ENCODE peak calls at places on chromosomes 7 and 10, in five cellular contexts. X is neuronal stem cell, O is IMR-90, B is mesenchymal stem cell, F is H9. U is an unnamed sample.

GRCh38 chr10:89516149-89516832 is 19.1 kb downstream of the SLC16A12 start:
- DNase-seq in X (no peak), O (peak), B (peak), F (no peak), U (peak)

GRCh38 chr10:67077376-67077775 is 151.5 kb downstream of the LRRTM3 start:
- DNase-seq in X (no peak), O (no peak), B (no peak), F (no peak), U (no peak)

GRCh38 chr7:147245274-147245673 is 1128.7 kb downstream of the CNTNAP2 start:
- DNase-seq in X (peak), O (peak), B (peak), F (peak), U (peak)

GRCh38 chr10:49410365-49411074 is 14.6 kb upstream of the DRGX start:
- DNase-seq in X (no peak), O (no peak), B (no peak), F (no peak), U (no peak)

GRCh38 chr10:95422196-95422595 is 131.4 kb upstream of the PDLIM1 start:
- DNase-seq in X (no peak), O (no peak), B (no peak), F (no peak), U (no peak)

GRCh38 chr10:75404023-75404334 is 2.4 kb upstream of the ZNF503 start:
- DNase-seq in X (peak), O (no peak), B (no peak), F (no peak), U (no peak)

GRCh38 chr7:105218939-105219770 is 169.6 kb downstream of the SRPK2 start:
- DNase-seq in X (no peak), O (peak), B (no peak), F (no peak), U (peak)

GRCh38 chr7:410395-410910 is 109.2 kb downstream of the PDGFA start:
- DNase-seq in X (no peak), O (no peak), B (no peak), F (no peak), U (no peak)

GRCh38 chr10:12221323-12222298 is 25.6 kb downstream of the CDC123 start:
- DNase-seq in X (no peak), O (peak), B (peak), F (peak), U (no peak)

GRCh38 chr10:70479161-70479531 is 579 bp downstream of the PALD1 start:
- DNase-seq in X (no peak), O (no peak), B (no peak), F (no peak), U (no peak)

GRCh38 chr10:72800000-72800740 is 93.4 kb upstream of the OIT3 start:
- DNase-seq in X (no peak), O (peak), B (no peak), F (no peak), U (no peak)

GRCh38 chr7:10579561-10579960 is 394.1 kb upstream of the PHF14 start:
- DNase-seq in X (peak), O (no peak), B (no peak), F (no peak), U (no peak)

GRCh38 chr10:104322416-104322782 is 15.9 kb downstream of the ITPRIP start:
- DNase-seq in X (no peak), O (no peak), B (no peak), F (peak), U (peak)

GRCh38 chr7:27205325-27206280 is 5.7 kb upstream of the HOXA13 start:
- DNase-seq in X (no peak), O (no peak), B (peak), F (no peak), U (no peak)

GRCh38 chr10:5370493-5371317 is 5.9 kb downstream of the UCN3 start:
- DNase-seq in X (no peak), O (no peak), B (no peak), F (no peak), U (no peak)

GRCh38 chr7:122846591-122846990 is 39.7 kb downstream of the CADPS2 start:
- DNase-seq in X (no peak), O (no peak), B (no peak), F (no peak), U (no peak)

GRCh38 chr7:69597278-69598076 is 798 bp upstream of the AUTS2 start:
- DNase-seq in X (peak), O (no peak), B (peak), F (peak), U (peak)

GRCh38 chr10:51886438-51887068 is 187.2 kb upstream of the CSTF2T start:
- DNase-seq in X (no peak), O (peak), B (peak), F (no peak), U (no peak)

GRCh38 chr7:95596183-95597135 is at the start of gene PDK4:
- DNase-seq in X (peak), O (peak), B (peak), F (peak), U (peak)

GRCh38 chr10:88877298-88877697 is 2.7 kb upstream of the STAMBPL1 start:
- DNase-seq in X (no peak), O (no peak), B (no peak), F (no peak), U (no peak)

GRCh38 chr7:150307129-150307528 is 16.0 kb upstream of the LRRC61 start:
- DNase-seq in X (no peak), O (no peak), B (no peak), F (no peak), U (no peak)

GRCh38 chr7:2049782-2050510 is 182.8 kb downstream of the MAD1L1 start:
- DNase-seq in X (no peak), O (no peak), B (no peak), F (no peak), U (no peak)

GRCh38 chr7:155530601-155531000 is 15.8 kb downstream of the CNPY1 start:
- DNase-seq in X (no peak), O (no peak), B (no peak), F (no peak), U (no peak)

GRCh38 chr7:98418271-98418635 is 17.4 kb upstream of the BAIAP2L1 start:
- DNase-seq in X (no peak), O (peak), B (peak), F (no peak), U (no peak)

GRCh38 chr7:101546308-101546936 is 82.7 kb downstream of the MYL10 start:
- DNase-seq in X (no peak), O (no peak), B (no peak), F (peak), U (no peak)

GRCh38 chr7:133364959-133365680 is 112.2 kb downstream of the EXOC4 start:
- DNase-seq in X (no peak), O (peak), B (peak), F (no peak), U (no peak)

GRCh38 chr10:76881477-76882220 is 756.0 kb downstream of the KCNMA1 start:
- DNase-seq in X (no peak), O (peak), B (peak), F (no peak), U (peak)

GRCh38 chr7:134834689-134835462 is 55.4 kb downstream of the CALD1 start:
- DNase-seq in X (no peak), O (peak), B (peak), F (no peak), U (peak)

GRCh38 chr10:113176652-113177155 is 226.7 kb downstream of the TCF7L2 start:
- DNase-seq in X (no peak), O (no peak), B (no peak), F (no peak), U (no peak)
- H4K91ac ChIP-seq in X (no peak), O (no peak), B (no peak), F (no peak), U (peak)

GRCh38 chr7:124662937-124663336 is 102.7 kb downstream of the GPR37 start:
- DNase-seq in X (no peak), O (no peak), B (no peak), F (no peak), U (no peak)

GRCh38 chr7:124662372-124662771 is 103.2 kb downstream of the GPR37 start:
- DNase-seq in X (no peak), O (no peak), B (no peak), F (no peak), U (no peak)

GRCh38 chr7:124671976-124672375 is 93.6 kb downstream of the GPR37 start:
- DNase-seq in X (no peak), O (no peak), B (no peak), F (no peak), U (no peak)

GRCh38 chr7:124667754-124668153 is 97.8 kb downstream of the GPR37 start:
- DNase-seq in X (no peak), O (no peak), B (no peak), F (no peak), U (no peak)

GRCh38 chr7:124667312-124667711 is 98.3 kb downstream of the GPR37 start:
- DNase-seq in X (no peak), O (peak), B (peak), F (no peak), U (peak)
- H2BK120ac ChIP-seq in X (no peak), O (no peak), B (no peak), F (no peak), U (no peak)

DNA sequence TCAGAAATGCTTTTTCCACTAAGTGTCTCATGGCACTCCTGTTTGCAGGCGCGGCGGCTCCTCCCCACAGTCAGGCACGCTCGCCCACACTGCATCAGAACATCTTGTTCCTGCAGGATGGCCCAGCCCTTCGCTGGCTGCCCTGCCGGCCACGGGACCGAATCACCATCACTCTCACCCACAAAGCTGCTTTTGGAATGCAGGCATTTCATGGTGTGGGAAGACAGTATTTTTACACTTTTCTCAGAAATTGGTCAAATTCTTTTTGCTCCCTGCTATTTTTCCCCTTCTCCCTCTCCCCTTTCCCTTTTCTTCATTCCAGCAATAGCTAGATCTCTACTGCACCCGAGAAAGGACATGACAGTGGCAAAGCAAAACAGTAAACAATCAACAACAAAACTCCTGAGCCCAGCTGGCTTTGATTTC is 176.0 kb upstream of the TNS3 start:
- DNase-seq in X (no peak), O (peak), B (peak), F (no peak), U (peak)
- H4K91ac ChIP-seq in X (no peak), O (peak), B (no peak), F (no peak), U (no peak)

DNA sequence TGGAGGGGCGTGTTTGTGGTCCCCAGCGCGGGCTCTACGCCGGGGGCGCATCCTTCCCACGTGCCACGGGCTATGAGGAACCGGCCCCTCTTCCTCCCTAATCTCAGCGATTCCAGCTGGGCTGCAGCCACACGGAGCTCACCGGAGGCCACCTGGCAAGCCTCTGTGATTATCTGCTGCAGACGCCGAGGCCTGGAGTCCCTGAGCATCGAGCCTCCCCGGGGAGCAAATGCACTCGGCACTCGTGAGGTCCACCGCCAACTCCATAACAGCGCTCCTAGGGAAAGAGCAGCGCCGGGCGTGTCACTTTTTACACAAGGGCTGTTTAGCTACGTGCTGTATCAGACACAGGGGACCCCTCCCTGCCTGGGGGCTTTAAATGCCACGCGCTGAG is 101.1 kb downstream of the DYNC2I1 start:
- DNase-seq in X (no peak), O (no peak), B (no peak), F (no peak), U (no peak)
- H2BK120ac ChIP-seq in X (no peak), O (no peak), B (no peak), F (no peak), U (no peak)

DNA sequence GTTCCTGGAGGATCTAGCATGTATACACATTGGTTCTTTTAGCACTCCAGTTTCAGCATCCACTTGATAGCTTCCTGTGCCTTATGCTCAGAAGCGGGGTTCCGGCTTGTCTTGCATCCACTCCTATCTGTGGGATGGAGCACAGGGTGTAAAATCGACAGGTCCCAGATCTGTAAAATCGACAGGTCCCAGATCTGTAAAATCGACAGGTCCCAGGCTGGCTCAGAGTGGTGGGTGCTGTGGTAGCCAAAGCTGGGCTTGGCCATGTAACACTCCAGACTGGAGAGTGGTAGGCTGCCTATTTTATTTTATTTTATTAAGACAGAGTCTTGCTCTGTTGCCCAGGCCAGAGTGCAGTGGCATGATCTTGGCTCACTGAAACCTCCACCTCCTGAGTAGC is 30.3 kb downstream of the HECW1 start:
- DNase-seq in X (no peak), O (no peak), B (no peak), F (no peak), U (no peak)
- H4K91ac ChIP-seq in X (no peak), O (no peak), B (no peak), F (no peak), U (no peak)

GRCh38 chr10:20369863-20370736 is 527.0 kb downstream of the NEBL start:
- DNase-seq in X (no peak), O (no peak), B (no peak), F (peak), U (no peak)
- H2BK120ac ChIP-seq in X (no peak), O (no peak), B (no peak), F (no peak), U (peak)

GRCh38 chr10:102752266-102752930 is 8.7 kb downstream of the WBP1L start:
- DNase-seq in X (no peak), O (peak), B (peak), F (no peak), U (peak)

GRCh38 chr10:102753724-102754123 is 10.0 kb downstream of the WBP1L start:
- DNase-seq in X (no peak), O (no peak), B (no peak), F (no peak), U (no peak)

GRCh38 chr10:102757323-102757722 is 13.6 kb downstream of the WBP1L start:
- DNase-seq in X (no peak), O (no peak), B (no peak), F (no peak), U (no peak)

GRCh38 chr10:102758226-102758932 is 14.6 kb downstream of the WBP1L start:
- DNase-seq in X (no peak), O (no peak), B (peak), F (no peak), U (no peak)

DNA sequence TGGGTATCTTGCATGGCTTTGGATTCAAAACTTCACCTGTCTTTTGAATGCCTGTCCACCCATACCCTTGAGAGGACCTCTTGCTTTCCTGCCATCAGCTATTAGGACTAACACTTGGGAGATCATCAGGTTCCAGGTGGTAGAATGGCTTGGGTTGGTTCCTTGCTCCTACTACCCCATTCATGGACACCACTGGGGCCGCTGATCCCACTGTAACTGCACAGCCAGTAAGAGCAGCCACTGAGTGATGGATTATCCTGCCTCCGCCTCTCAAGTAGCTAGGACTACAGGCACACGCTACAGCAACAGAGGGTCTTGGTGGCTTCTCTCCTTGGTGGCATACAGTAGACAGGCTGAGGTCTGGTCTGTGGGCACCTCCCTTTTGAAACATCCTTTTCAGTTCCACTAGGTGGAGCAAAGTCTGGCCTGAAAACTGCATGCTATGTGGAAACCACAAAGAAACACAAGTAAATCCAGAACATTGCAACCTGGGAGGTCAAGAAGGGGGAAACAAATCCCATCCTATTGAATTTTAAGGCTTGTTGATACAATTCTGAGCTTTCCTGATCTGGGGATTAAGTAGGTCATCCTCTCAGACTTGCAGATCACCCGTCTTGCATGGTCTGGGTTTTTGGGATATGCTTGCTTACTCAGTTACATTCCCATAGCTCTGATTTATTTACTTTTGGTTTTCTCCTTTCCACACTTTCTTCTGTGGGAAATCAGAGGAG is 9.4 kb downstream of the WBP1L start:
- DNase-seq in X (no peak), O (peak), B (peak), F (peak), U (peak)
- H4K91ac ChIP-seq in X (no peak), O (peak), B (peak), F (no peak), U (peak)